ENCODE peak calls at places on chromosome 19, in six cellular contexts. One of them, this sample, is unnamed.

GRCh38 chr19:56769650-56770049 is 70.9 kb downstream of the PEG3 start:
- DNase-seq in CD4-positive, CD25-positive, alpha-beta regulatory T cell: no peak
- DNase-seq in PC-3: no peak
- DNase-seq in heart right ventricle: no peak
- DNase-seq in breast epithelium: no peak
- DNase-seq in mesenchymal stem cell: no peak
- DNase-seq in this sample: no peak

GRCh38 chr19:13804830-13805683 is 9.8 kb downstream of the ZSWIM4 start:
- DNase-seq in CD4-positive, CD25-positive, alpha-beta regulatory T cell: no peak
- DNase-seq in PC-3: no peak
- DNase-seq in heart right ventricle: peak; percentile 61
- DNase-seq in breast epithelium: no peak
- DNase-seq in mesenchymal stem cell: no peak
- DNase-seq in this sample: no peak

GRCh38 chr19:44308011-44308410 is 3.2 kb upstream of the ZNF235 start:
- DNase-seq in CD4-positive, CD25-positive, alpha-beta regulatory T cell: no peak
- DNase-seq in PC-3: peak; percentile 14
- DNase-seq in heart right ventricle: no peak
- DNase-seq in breast epithelium: no peak
- DNase-seq in mesenchymal stem cell: no peak
- DNase-seq in this sample: no peak

GRCh38 chr19:30304540-30304939 is 67.6 kb upstream of the ZNF536 start:
- DNase-seq in CD4-positive, CD25-positive, alpha-beta regulatory T cell: no peak
- DNase-seq in PC-3: no peak
- DNase-seq in heart right ventricle: no peak
- DNase-seq in breast epithelium: no peak
- DNase-seq in mesenchymal stem cell: no peak
- DNase-seq in this sample: no peak

GRCh38 chr19:45076851-45077730 is 813 bp upstream of the ZNF296 start:
- DNase-seq in CD4-positive, CD25-positive, alpha-beta regulatory T cell: no peak
- DNase-seq in PC-3: no peak
- DNase-seq in heart right ventricle: no peak
- DNase-seq in breast epithelium: no peak
- DNase-seq in mesenchymal stem cell: no peak
- DNase-seq in this sample: no peak

GRCh38 chr19:45125975-45126493 is 33.1 kb downstream of the PPP1R37 start:
- DNase-seq in CD4-positive, CD25-positive, alpha-beta regulatory T cell: peak; percentile 51
- DNase-seq in PC-3: peak; percentile 72
- DNase-seq in heart right ventricle: peak; percentile 48
- DNase-seq in breast epithelium: peak; percentile 86
- DNase-seq in mesenchymal stem cell: peak; percentile 63
- DNase-seq in this sample: peak; percentile 57

GRCh38 chr19:6519289-6519688 is 11.5 kb upstream of the TNFSF9 start:
- DNase-seq in CD4-positive, CD25-positive, alpha-beta regulatory T cell: no peak
- DNase-seq in PC-3: peak; percentile 96
- DNase-seq in heart right ventricle: no peak
- DNase-seq in breast epithelium: no peak
- DNase-seq in mesenchymal stem cell: no peak
- DNase-seq in this sample: no peak

GRCh38 chr19:56727731-56728130 is 56.2 kb upstream of the ZNF835 start:
- DNase-seq in CD4-positive, CD25-positive, alpha-beta regulatory T cell: no peak
- DNase-seq in PC-3: no peak
- DNase-seq in heart right ventricle: no peak
- DNase-seq in breast epithelium: no peak
- DNase-seq in mesenchymal stem cell: no peak
- DNase-seq in this sample: no peak

GRCh38 chr19:24004166-24004565 is 82.8 kb upstream of the ZNF254 start:
- DNase-seq in CD4-positive, CD25-positive, alpha-beta regulatory T cell: no peak
- DNase-seq in PC-3: peak; percentile 9
- DNase-seq in heart right ventricle: no peak
- DNase-seq in breast epithelium: no peak
- DNase-seq in mesenchymal stem cell: no peak
- DNase-seq in this sample: no peak

GRCh38 chr19:19474950-19475781 is 40.2 kb downstream of the TSSK6 start:
- DNase-seq in CD4-positive, CD25-positive, alpha-beta regulatory T cell: no peak
- DNase-seq in PC-3: no peak
- DNase-seq in heart right ventricle: no peak
- DNase-seq in breast epithelium: no peak
- DNase-seq in mesenchymal stem cell: no peak
- DNase-seq in this sample: no peak

GRCh38 chr19:16325161-16325527 is 518 bp downstream of the KLF2 start:
- DNase-seq in CD4-positive, CD25-positive, alpha-beta regulatory T cell: no peak
- DNase-seq in PC-3: no peak
- DNase-seq in heart right ventricle: peak; percentile 67
- DNase-seq in breast epithelium: no peak
- DNase-seq in mesenchymal stem cell: peak; percentile 35
- DNase-seq in this sample: no peak

GRCh38 chr19:37251308-37252229 is 33.6 kb downstream of the ZNF383 start:
- DNase-seq in CD4-positive, CD25-positive, alpha-beta regulatory T cell: peak; percentile 36
- DNase-seq in PC-3: peak; percentile 16
- DNase-seq in heart right ventricle: peak; percentile 85
- DNase-seq in breast epithelium: peak; percentile 89
- DNase-seq in mesenchymal stem cell: peak; percentile 89
- DNase-seq in this sample: no peak

GRCh38 chr19:3712663-3713531 is 4.7 kb downstream of the TJP3 start:
- DNase-seq in CD4-positive, CD25-positive, alpha-beta regulatory T cell: no peak
- DNase-seq in PC-3: peak; percentile 21
- DNase-seq in heart right ventricle: no peak
- DNase-seq in breast epithelium: no peak
- DNase-seq in mesenchymal stem cell: no peak
- DNase-seq in this sample: no peak

GRCh38 chr19:8324186-8325050 is 3.1 kb downstream of the RPS28 start:
- DNase-seq in CD4-positive, CD25-positive, alpha-beta regulatory T cell: no peak
- DNase-seq in PC-3: peak; percentile 32
- DNase-seq in heart right ventricle: peak; percentile 29
- DNase-seq in breast epithelium: no peak
- DNase-seq in mesenchymal stem cell: no peak
- DNase-seq in this sample: no peak

GRCh38 chr19:47153266-47153665 is 22.6 kb downstream of the SAE1 start:
- DNase-seq in CD4-positive, CD25-positive, alpha-beta regulatory T cell: no peak
- DNase-seq in PC-3: no peak
- DNase-seq in heart right ventricle: no peak
- DNase-seq in breast epithelium: no peak
- DNase-seq in mesenchymal stem cell: no peak
- DNase-seq in this sample: no peak

GRCh38 chr19:31175564-31176348 is 173.5 kb downstream of the TSHZ3 start:
- DNase-seq in CD4-positive, CD25-positive, alpha-beta regulatory T cell: no peak
- DNase-seq in PC-3: no peak
- DNase-seq in heart right ventricle: no peak
- DNase-seq in breast epithelium: no peak
- DNase-seq in mesenchymal stem cell: no peak
- DNase-seq in this sample: no peak

GRCh38 chr19:12833747-12834417 is 497 bp downstream of the RTBDN start:
- DNase-seq in CD4-positive, CD25-positive, alpha-beta regulatory T cell: no peak
- DNase-seq in PC-3: peak; percentile 39
- DNase-seq in heart right ventricle: peak; percentile 22
- DNase-seq in breast epithelium: no peak
- DNase-seq in mesenchymal stem cell: no peak
- DNase-seq in this sample: no peak

GRCh38 chr19:56543776-56544175 is 5.0 kb downstream of the ZFP28 start:
- DNase-seq in CD4-positive, CD25-positive, alpha-beta regulatory T cell: no peak
- DNase-seq in PC-3: no peak
- DNase-seq in heart right ventricle: no peak
- DNase-seq in breast epithelium: no peak
- DNase-seq in mesenchymal stem cell: no peak
- DNase-seq in this sample: no peak

GRCh38 chr19:13301627-13302334 is 151.6 kb downstream of the IER2 start:
- DNase-seq in CD4-positive, CD25-positive, alpha-beta regulatory T cell: no peak
- DNase-seq in PC-3: no peak
- DNase-seq in heart right ventricle: no peak
- DNase-seq in breast epithelium: no peak
- DNase-seq in mesenchymal stem cell: no peak
- DNase-seq in this sample: no peak

GRCh38 chr19:44848805-44849457 is 2.8 kb downstream of the NECTIN2 start:
- DNase-seq in CD4-positive, CD25-positive, alpha-beta regulatory T cell: no peak
- DNase-seq in PC-3: no peak
- DNase-seq in heart right ventricle: peak; percentile 35
- DNase-seq in breast epithelium: no peak
- DNase-seq in mesenchymal stem cell: peak; percentile 53
- DNase-seq in this sample: no peak

GRCh38 chr19:35346193-35347052 is 1.3 kb upstream of the FFAR1 start:
- DNase-seq in CD4-positive, CD25-positive, alpha-beta regulatory T cell: peak; percentile 45
- DNase-seq in PC-3: no peak
- DNase-seq in heart right ventricle: no peak
- DNase-seq in breast epithelium: peak; percentile 51
- DNase-seq in mesenchymal stem cell: no peak
- DNase-seq in this sample: no peak

GRCh38 chr19:6055013-6055795 is 55.1 kb downstream of the RFX2 start:
- DNase-seq in CD4-positive, CD25-positive, alpha-beta regulatory T cell: no peak
- DNase-seq in PC-3: no peak
- DNase-seq in heart right ventricle: no peak
- DNase-seq in breast epithelium: no peak
- DNase-seq in mesenchymal stem cell: no peak
- DNase-seq in this sample: no peak

GRCh38 chr19:3656073-3656746 is 29.6 kb upstream of the CACTIN start:
- DNase-seq in CD4-positive, CD25-positive, alpha-beta regulatory T cell: no peak
- DNase-seq in PC-3: peak; percentile 2
- DNase-seq in heart right ventricle: no peak
- DNase-seq in breast epithelium: no peak
- DNase-seq in mesenchymal stem cell: peak; percentile 43
- DNase-seq in this sample: no peak

GRCh38 chr19:6278740-6279619 is 795 bp downstream of the MLLT1 start:
- DNase-seq in CD4-positive, CD25-positive, alpha-beta regulatory T cell: peak; percentile 11
- DNase-seq in PC-3: no peak
- DNase-seq in heart right ventricle: no peak
- DNase-seq in breast epithelium: no peak
- DNase-seq in mesenchymal stem cell: peak; percentile 9
- DNase-seq in this sample: no peak

GRCh38 chr19:15629003-15629880 is 11.5 kb upstream of the CYP4F3 start:
- DNase-seq in CD4-positive, CD25-positive, alpha-beta regulatory T cell: peak; percentile 80
- DNase-seq in PC-3: peak; percentile 80
- DNase-seq in heart right ventricle: peak; percentile 83
- DNase-seq in breast epithelium: peak; percentile 89
- DNase-seq in mesenchymal stem cell: no peak
- DNase-seq in this sample: peak; percentile 1

GRCh38 chr19:19110410-19111137 is 27.7 kb downstream of the TMEM161A start:
- DNase-seq in CD4-positive, CD25-positive, alpha-beta regulatory T cell: peak; percentile 17
- DNase-seq in PC-3: no peak
- DNase-seq in heart right ventricle: no peak
- DNase-seq in breast epithelium: no peak
- DNase-seq in mesenchymal stem cell: no peak
- DNase-seq in this sample: no peak

GRCh38 chr19:32674153-32674958 is 624 bp downstream of the ANKRD27 start:
- DNase-seq in CD4-positive, CD25-positive, alpha-beta regulatory T cell: no peak
- DNase-seq in PC-3: no peak
- DNase-seq in heart right ventricle: no peak
- DNase-seq in breast epithelium: no peak
- DNase-seq in mesenchymal stem cell: no peak
- DNase-seq in this sample: no peak

GRCh38 chr19:6424190-6424938 is at the start of gene KHSRP:
- DNase-seq in CD4-positive, CD25-positive, alpha-beta regulatory T cell: no peak
- DNase-seq in PC-3: no peak
- DNase-seq in heart right ventricle: peak; percentile 34
- DNase-seq in breast epithelium: no peak
- DNase-seq in mesenchymal stem cell: peak; percentile 9
- DNase-seq in this sample: no peak

GRCh38 chr19:45768644-45769053 is 403 bp downstream of the SIX5 start:
- DNase-seq in CD4-positive, CD25-positive, alpha-beta regulatory T cell: peak; percentile 38
- DNase-seq in PC-3: no peak
- DNase-seq in heart right ventricle: peak; percentile 55
- DNase-seq in breast epithelium: no peak
- DNase-seq in mesenchymal stem cell: peak; percentile 81
- DNase-seq in this sample: no peak

GRCh38 chr19:11798391-11799296 is at the start of gene ZNF491:
- DNase-seq in CD4-positive, CD25-positive, alpha-beta regulatory T cell: peak; percentile 74
- DNase-seq in PC-3: peak; percentile 90
- DNase-seq in heart right ventricle: peak; percentile 92
- DNase-seq in breast epithelium: peak; percentile 88
- DNase-seq in mesenchymal stem cell: peak; percentile 92
- DNase-seq in this sample: peak; percentile 73

GRCh38 chr19:45975296-45975695 is 1.6 kb upstream of the NOVA2 start:
- DNase-seq in CD4-positive, CD25-positive, alpha-beta regulatory T cell: no peak
- DNase-seq in PC-3: no peak
- DNase-seq in heart right ventricle: no peak
- DNase-seq in breast epithelium: no peak
- DNase-seq in mesenchymal stem cell: no peak
- DNase-seq in this sample: no peak

GRCh38 chr19:3423183-3423829 is 56.9 kb downstream of the NFIC start:
- DNase-seq in CD4-positive, CD25-positive, alpha-beta regulatory T cell: no peak
- DNase-seq in PC-3: no peak
- DNase-seq in heart right ventricle: peak; percentile 40
- DNase-seq in breast epithelium: no peak
- DNase-seq in mesenchymal stem cell: no peak
- DNase-seq in this sample: no peak

GRCh38 chr19:7705387-7706187 is 3.7 kb upstream of the FCER2 start:
- DNase-seq in CD4-positive, CD25-positive, alpha-beta regulatory T cell: peak; percentile 80
- DNase-seq in PC-3: no peak
- DNase-seq in heart right ventricle: peak; percentile 32
- DNase-seq in breast epithelium: no peak
- DNase-seq in mesenchymal stem cell: no peak
- DNase-seq in this sample: no peak

GRCh38 chr19:1267441-1268391 is 1.4 kb upstream of the CIRBP start:
- DNase-seq in CD4-positive, CD25-positive, alpha-beta regulatory T cell: no peak
- DNase-seq in PC-3: no peak
- DNase-seq in heart right ventricle: no peak
- DNase-seq in breast epithelium: no peak
- DNase-seq in mesenchymal stem cell: peak; percentile 75
- DNase-seq in this sample: no peak
- H3K4me1 ChIP-seq in CD4-positive, CD25-positive, alpha-beta regulatory T cell: peaks cover 65% of the 10 kb centered on the region
- H3K4me1 ChIP-seq in PC-3: peaks cover 64% of the 10 kb centered on the region
- H3K4me1 ChIP-seq in heart right ventricle: peaks cover 74% of the 10 kb centered on the region
- H3K4me1 ChIP-seq in breast epithelium: peaks cover 58% of the 10 kb centered on the region
- H3K4me1 ChIP-seq in mesenchymal stem cell: peaks cover 68% of the 10 kb centered on the region
- H3K4me1 ChIP-seq in this sample: peaks cover 16% of the 10 kb centered on the region

GRCh38 chr19:21586341-21587116 is 81.1 kb downstream of the ZNF429 start:
- DNase-seq in CD4-positive, CD25-positive, alpha-beta regulatory T cell: no peak
- DNase-seq in PC-3: no peak
- DNase-seq in heart right ventricle: peak; percentile 51
- DNase-seq in breast epithelium: no peak
- DNase-seq in mesenchymal stem cell: no peak
- DNase-seq in this sample: no peak
- H3K4me3 ChIP-seq in CD4-positive, CD25-positive, alpha-beta regulatory T cell: no peak overlapping the region
- H3K4me3 ChIP-seq in PC-3: peak overlapping the region; percentile 59
- H3K4me3 ChIP-seq in heart right ventricle: peak overlapping the region; percentile 80
- H3K4me3 ChIP-seq in breast epithelium: peak overlapping the region; percentile 49
- H3K4me3 ChIP-seq in mesenchymal stem cell: no peak overlapping the region
- H3K4me3 ChIP-seq in this sample: peak overlapping the region; percentile 42

GRCh38 chr19:55245236-55245904 is 13.4 kb downstream of the PPP6R1 start:
- DNase-seq in CD4-positive, CD25-positive, alpha-beta regulatory T cell: no peak
- DNase-seq in PC-3: no peak
- DNase-seq in heart right ventricle: no peak
- DNase-seq in breast epithelium: no peak
- DNase-seq in mesenchymal stem cell: no peak
- DNase-seq in this sample: no peak
- H3K27ac ChIP-seq in CD4-positive, CD25-positive, alpha-beta regulatory T cell: no peak overlapping the region
- H3K27ac ChIP-seq in PC-3: no peak overlapping the region
- H3K27ac ChIP-seq in heart right ventricle: no peak overlapping the region
- H3K27ac ChIP-seq in breast epithelium: no peak overlapping the region
- H3K27ac ChIP-seq in mesenchymal stem cell: no peak overlapping the region
- H3K27ac ChIP-seq in this sample: no peak overlapping the region

DNA sequence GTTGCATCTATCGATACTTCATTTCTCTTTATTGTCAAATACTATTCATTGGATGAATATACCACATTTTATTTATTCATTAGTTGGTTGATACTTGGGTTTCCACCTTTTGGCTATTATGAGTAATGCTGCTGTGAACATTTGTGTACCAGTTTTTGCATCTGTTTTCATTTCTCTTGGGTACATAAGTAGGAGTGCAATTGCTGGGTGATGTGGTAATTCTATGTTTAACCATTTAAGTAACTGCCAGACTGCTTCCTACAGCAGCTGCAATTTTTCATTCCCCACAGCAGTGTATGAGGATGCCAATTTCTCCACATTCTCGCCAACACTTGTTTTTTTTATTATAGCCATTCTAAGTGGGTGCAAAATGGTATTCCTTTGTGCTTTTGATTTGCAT is 2.6 kb downstream of the KCNJ14 start:
- DNase-seq in CD4-positive, CD25-positive, alpha-beta regulatory T cell: no peak
- DNase-seq in PC-3: no peak
- DNase-seq in heart right ventricle: no peak
- DNase-seq in breast epithelium: no peak
- DNase-seq in mesenchymal stem cell: no peak
- DNase-seq in this sample: no peak
- H3K4me1 ChIP-seq in CD4-positive, CD25-positive, alpha-beta regulatory T cell: no peaks in the 10 kb centered on the region
- H3K4me1 ChIP-seq in PC-3: no peaks in the 10 kb centered on the region
- H3K4me1 ChIP-seq in heart right ventricle: no peaks in the 10 kb centered on the region
- H3K4me1 ChIP-seq in breast epithelium: no peaks in the 10 kb centered on the region
- H3K4me1 ChIP-seq in mesenchymal stem cell: peaks cover 12% of the 10 kb centered on the region
- H3K4me1 ChIP-seq in this sample: no peaks in the 10 kb centered on the region

This sample was measured in iPS DF 6.9.